ENCODE peak calls at places on chromosomes 11 and 22, in eight cellular contexts. K is uterus, A is dorsolateral prefrontal cortex, L is lower lobe of right lung, T is left ventricle myocardium inferior, F is hepatocyte, M is lung, C is IMR-90. H is an unnamed sample.

GRCh38 chr11:35288817-35289541 is 130.4 kb downstream of the SLC1A2 start:
- DNase-seq in K (no peak), A (no peak), L (no peak), T (no peak), F (no peak), M (no peak), C (peak; percentile 80), H (no peak)

GRCh38 chr11:122862091-122862490 is 20.5 kb upstream of the JHY start:
- DNase-seq in K (no peak), A (no peak), L (no peak), T (no peak), F (no peak), M (no peak), C (no peak), H (no peak)

GRCh38 chr11:60706931-60707330 is 7.5 kb downstream of the MS4A8 start:
- DNase-seq in K (no peak), A (no peak), L (no peak), T (no peak), F (no peak), M (no peak), C (no peak), H (no peak)

GRCh38 chr22:27113211-27114030 is 456.0 kb downstream of the MIAT start:
- DNase-seq in K (peak; percentile 52), A (no peak), L (no peak), T (peak; percentile 60), F (peak; percentile 80), M (peak; percentile 38), C (peak; percentile 97), H (no peak)

GRCh38 chr22:36544107-36544620 is 15.2 kb upstream of the EIF3D start:
- DNase-seq in K (no peak), A (no peak), L (no peak), T (no peak), F (no peak), M (no peak), C (peak; percentile 74), H (no peak)

GRCh38 chr11:64260147-64260708 is 8.9 kb downstream of the PLCB3 start:
- DNase-seq in K (no peak), A (no peak), L (no peak), T (no peak), F (no peak), M (no peak), C (no peak), H (no peak)

GRCh38 chr22:41288245-41288946 is 2.4 kb upstream of the RANGAP1 start:
- DNase-seq in K (no peak), A (no peak), L (no peak), T (no peak), F (peak; percentile 84), M (no peak), C (peak; percentile 88), H (peak; percentile 59)

GRCh38 chr22:17781319-17782031 is 7.2 kb upstream of the BID start:
- DNase-seq in K (no peak), A (no peak), L (no peak), T (no peak), F (peak; percentile 71), M (no peak), C (peak; percentile 94), H (peak; percentile 72)

GRCh38 chr11:73331138-73331916 is 23.3 kb downstream of the ARHGEF17 start:
- DNase-seq in K (peak; percentile 68), A (no peak), L (no peak), T (peak; percentile 43), F (peak; percentile 88), M (no peak), C (peak; percentile 36), H (no peak)

GRCh38 chr11:85844439-85845051 is 10.6 kb upstream of the CCDC83 start:
- DNase-seq in K (no peak), A (no peak), L (no peak), T (no peak), F (peak; percentile 59), M (no peak), C (peak; percentile 80), H (no peak)

GRCh38 chr11:27563201-27563600 is 56.6 kb upstream of the LIN7C start:
- DNase-seq in K (no peak), A (no peak), L (no peak), T (no peak), F (no peak), M (no peak), C (peak; percentile 78), H (no peak)

GRCh38 chr11:71364806-71365205 is 83.4 kb downstream of the DHCR7 start:
- DNase-seq in K (no peak), A (no peak), L (no peak), T (no peak), F (no peak), M (no peak), C (no peak), H (no peak)

GRCh38 chr11:35388054-35388453 is 31.3 kb downstream of the SLC1A2 start:
- DNase-seq in K (no peak), A (no peak), L (no peak), T (no peak), F (no peak), M (no peak), C (peak; percentile 30), H (no peak)

GRCh38 chr22:45923812-45924211 is 53.1 kb downstream of the WNT7B start:
- DNase-seq in K (no peak), A (no peak), L (peak; percentile 72), T (no peak), F (no peak), M (peak; percentile 44), C (no peak), H (no peak)

DNA sequence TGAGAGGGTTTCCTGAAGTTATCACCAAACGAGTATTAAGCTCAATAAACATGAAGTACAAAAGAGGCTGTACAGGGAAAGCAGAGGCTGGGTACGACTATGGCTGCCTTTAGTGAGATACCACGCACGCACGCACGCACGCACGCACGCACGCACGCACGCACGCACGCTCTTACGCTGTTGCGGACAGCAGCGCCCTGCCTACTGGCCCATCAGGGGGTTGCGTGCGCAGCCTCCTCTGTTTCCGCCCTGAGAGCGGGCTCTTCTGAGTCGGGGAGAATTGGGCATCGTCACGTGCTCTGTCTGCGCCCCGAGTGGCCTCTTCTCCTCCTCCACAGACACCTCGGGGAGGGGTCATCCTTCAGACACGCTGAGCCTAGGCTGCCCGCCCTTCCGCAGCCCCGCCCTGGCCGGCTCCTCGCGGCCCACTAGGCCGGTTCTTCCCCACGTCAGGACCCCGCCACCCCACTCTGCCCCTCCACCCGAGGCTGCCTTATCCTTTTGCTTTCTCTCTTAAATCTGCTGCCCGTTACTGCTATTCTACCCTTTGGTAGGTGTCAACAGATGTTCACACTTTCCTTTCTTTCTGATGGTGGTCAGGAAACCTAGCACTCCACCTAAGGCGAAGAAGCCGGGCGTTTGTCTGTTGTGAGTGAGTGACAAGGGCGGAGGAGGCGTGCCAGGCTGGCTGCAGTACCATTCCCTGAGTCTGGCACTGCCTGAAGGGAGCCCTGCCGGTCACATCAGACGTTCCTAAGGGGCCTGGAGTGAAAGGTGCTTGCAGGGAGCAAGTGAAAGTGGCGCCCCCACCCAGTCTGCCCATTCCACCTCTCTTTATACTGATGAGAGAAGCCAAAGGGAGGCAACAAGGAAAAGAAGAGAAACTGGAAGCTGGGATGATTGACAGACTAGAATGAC is 300.4 kb upstream of the B3GAT1 start:
- DNase-seq in K (no peak), A (no peak), L (no peak), T (no peak), F (no peak), M (no peak), C (no peak), H (no peak)
- H3K4me3 ChIP-seq in K (no peak overlapping the region), A (no peak overlapping the region), L (no peak overlapping the region), T (no peak overlapping the region), F (no peak overlapping the region), M (no peak overlapping the region), C (no peak overlapping the region), H (no peak overlapping the region)

DNA sequence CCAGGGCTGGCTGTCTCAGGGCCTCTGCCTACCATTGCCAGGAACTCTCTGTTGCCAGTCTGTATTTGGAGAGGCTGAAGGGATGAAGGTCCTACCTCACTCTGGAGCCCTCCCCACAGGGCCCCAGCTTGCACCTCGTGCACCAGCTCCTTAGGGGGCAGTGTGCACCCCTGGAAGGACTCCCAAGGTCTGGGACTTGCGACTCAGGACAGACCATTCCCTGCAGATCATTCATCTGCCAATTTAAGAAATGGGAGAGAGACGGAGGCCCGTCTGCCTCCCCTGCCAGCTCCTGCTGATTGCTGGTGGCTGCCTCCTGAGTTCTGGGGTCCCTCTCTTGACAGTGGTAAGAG is 27.5 kb upstream of the MALAT1 start:
- DNase-seq in K (peak; percentile 82), A (peak; percentile 61), L (peak; percentile 85), T (peak; percentile 80), F (peak; percentile 75), M (peak; percentile 74), C (peak; percentile 79), H (no peak)
- H3K27ac ChIP-seq in K (peak overlapping the region; percentile 98), A (peak overlapping the region; percentile 97), L (peak overlapping the region; percentile 94), T (peak overlapping the region; percentile 99), F (peak overlapping the region; percentile 95), M (peak overlapping the region; percentile 97), C (peak overlapping the region; percentile 69), H (peak overlapping the region; percentile 97)

GRCh38 chr11:66739983-66740382 is 11.0 kb upstream of the SPTBN2 start:
- DNase-seq in K (no peak), A (no peak), L (no peak), T (no peak), F (no peak), M (no peak), C (peak; percentile 69), H (no peak)

GRCh38 chr11:66747480-66747879 is 18.5 kb upstream of the SPTBN2 start:
- DNase-seq in K (no peak), A (no peak), L (no peak), T (no peak), F (no peak), M (no peak), C (no peak), H (no peak)

GRCh38 chr11:66744485-66745355 is 15.7 kb upstream of the SPTBN2 start:
- DNase-seq in K (peak; percentile 84), A (peak; percentile 64), L (peak; percentile 91), T (peak; percentile 84), F (peak; percentile 93), M (peak; percentile 85), C (peak; percentile 45), H (no peak)

GRCh38 chr11:66745356-66746235 is 16.6 kb upstream of the SPTBN2 start:
- DNase-seq in K (peak; percentile 21), A (no peak), L (peak; percentile 66), T (no peak), F (peak; percentile 66), M (peak; percentile 38), C (no peak), H (no peak)

DNA sequence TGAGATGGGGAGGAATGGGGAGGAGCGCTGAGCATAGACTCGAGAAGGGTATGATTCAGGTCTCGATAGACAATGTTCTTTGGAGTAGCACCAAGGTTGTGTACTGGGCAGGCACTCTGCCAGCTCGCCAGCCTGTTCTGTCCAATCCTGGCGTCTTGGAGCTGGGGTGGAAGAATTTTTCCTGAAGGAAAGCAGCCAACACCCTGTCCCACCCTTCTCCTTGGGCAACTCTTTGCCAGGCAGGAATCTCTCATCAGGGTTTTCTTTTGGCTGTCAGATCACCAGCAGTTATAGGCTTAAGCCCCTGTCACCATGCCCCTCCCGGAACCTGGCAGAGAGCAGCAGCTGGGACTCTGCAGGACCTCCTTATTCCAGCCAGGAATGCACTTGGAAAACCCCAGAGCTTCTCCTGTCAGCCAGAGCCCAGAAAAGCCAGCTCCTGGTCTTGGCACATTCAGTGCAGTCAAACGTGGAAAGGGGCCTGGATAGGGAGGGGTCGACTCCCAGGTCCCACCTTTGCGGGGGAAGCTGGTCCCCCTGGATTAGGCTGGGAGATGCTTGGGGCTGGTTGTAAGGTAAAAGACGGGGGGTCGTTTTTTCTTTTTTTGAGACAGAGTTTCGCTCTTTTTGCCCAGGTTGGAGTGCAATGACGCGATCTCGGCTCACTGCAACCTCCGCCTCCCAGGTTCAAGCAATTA is 14.4 kb upstream of the SPTBN2 start:
- DNase-seq in K (no peak), A (no peak), L (peak; percentile 67), T (no peak), F (no peak), M (peak; percentile 70), C (no peak), H (no peak)
- H3K4me3 ChIP-seq in K (peak overlapping the region; percentile 91), A (peak overlapping the region; percentile 99), L (peak overlapping the region; percentile 87), T (peak overlapping the region; percentile 98), F (no peak overlapping the region), M (no peak overlapping the region), C (no peak overlapping the region), H (no peak overlapping the region)

GRCh38 chr11:11577932-11578331 is 43.9 kb downstream of the GALNT18 start:
- DNase-seq in K (no peak), A (no peak), L (no peak), T (no peak), F (no peak), M (peak; percentile 26), C (no peak), H (no peak)
- H3K27ac ChIP-seq in K (no peak overlapping the region), A (no peak overlapping the region), L (peak overlapping the region; percentile 41), T (peak overlapping the region; percentile 67), F (no peak overlapping the region), M (no peak overlapping the region), C (no peak overlapping the region), H (no peak overlapping the region)

H was measured in AG04450.